ENCODE peak calls at places on chromosomes 3 and 15, in four cellular contexts. P is H9, L is neural progenitor cell, Q is HepG2. I is an unnamed sample.

GRCh38 chr15:90603893-90604292 is 74.2 kb downstream of the CRTC3 start:
- DNase-seq in Q (no peak), L (no peak), P (no peak), I (no peak)

GRCh38 chr15:29774900-29775299 is 47.4 kb downstream of the TJP1 start:
- DNase-seq in Q (peak; percentile 21), L (no peak), P (no peak), I (no peak)

GRCh38 chr15:40338041-40338657 is 2.6 kb downstream of the CCDC9B start:
- DNase-seq in P (peak; percentile 89), Q (peak; percentile 58), L (peak; percentile 88), I (peak; percentile 88)

GRCh38 chr3:171841620-171842000 is 1.5 kb upstream of the TMEM212 start:
- DNase-seq in L (no peak), Q (peak; percentile 42), P (no peak), I (no peak)

GRCh38 chr3:65914032-65914739 is 124.5 kb downstream of the MAGI1 start:
- DNase-seq in Q (no peak), P (no peak), L (peak; percentile 54), I (no peak)

GRCh38 chr3:40996827-40997710 is 202.2 kb upstream of the CTNNB1 start:
- DNase-seq in L (peak; percentile 21), Q (no peak), P (peak; percentile 62), I (peak; percentile 17)

GRCh38 chr3:152236741-152237140 is 32.0 kb upstream of the MBNL1 start:
- DNase-seq in P (no peak), Q (no peak), L (no peak), I (no peak)

GRCh38 chr3:160450846-160451245 is 1.3 kb upstream of the TRIM59 start:
- DNase-seq in Q (no peak), P (no peak), L (no peak), I (peak; percentile 92)

GRCh38 chr3:49880581-49881328 is 11.0 kb upstream of the CAMKV start:
- DNase-seq in P (peak; percentile 79), L (peak; percentile 87), Q (no peak), I (no peak)

GRCh38 chr3:3603351-3603750 is 195.9 kb upstream of the LRRN1 start:
- DNase-seq in Q (no peak), L (no peak), P (no peak), I (no peak)

GRCh38 chr15:76160426-76161152 is 100.8 kb downstream of the TMEM266 start:
- DNase-seq in Q (no peak), L (no peak), P (peak; percentile 27), I (peak; percentile 78)

GRCh38 chr15:91268510-91268909 is 168.5 kb downstream of the SV2B start:
- DNase-seq in P (peak; percentile 64), Q (no peak), L (peak; percentile 30), I (no peak)

GRCh38 chr3:7682822-7683229 is 818.8 kb upstream of the LMCD1 start:
- DNase-seq in P (no peak), L (no peak), Q (no peak), I (no peak)

GRCh38 chr3:44337253-44337652 is 1.3 kb upstream of the TCAIM start:
- DNase-seq in Q (no peak), P (peak; percentile 35), L (no peak), I (no peak)

GRCh38 chr15:77034620-77035467 is 36.1 kb downstream of the TSPAN3 start:
- DNase-seq in L (peak; percentile 61), Q (no peak), P (peak; percentile 58), I (peak; percentile 94)

GRCh38 chr15:99477745-99478525 is 87.8 kb upstream of the MEF2A start:
- DNase-seq in L (no peak), Q (no peak), P (no peak), I (no peak)

GRCh38 chr3:160695906-160696305 is 18.9 kb downstream of the ARL14 start:
- DNase-seq in Q (no peak), L (no peak), P (no peak), I (no peak)

GRCh38 chr3:112117826-112118571 is 15.0 kb downstream of the GCSAM start:
- DNase-seq in Q (no peak), L (peak; percentile 25), P (peak; percentile 37), I (no peak)

GRCh38 chr15:68612979-68613740 is 34.4 kb downstream of the CORO2B start:
- DNase-seq in P (no peak), L (peak; percentile 32), Q (no peak), I (no peak)

GRCh38 chr15:59273266-59273665 is 66.6 kb downstream of the LDHAL6B start:
- DNase-seq in Q (peak; percentile 18), P (no peak), L (no peak), I (no peak)

GRCh38 chr3:98732239-98733054 is 30.7 kb upstream of the ST3GAL6 start:
- DNase-seq in P (peak; percentile 72), Q (peak; percentile 82), L (peak; percentile 80), I (peak; percentile 88)

GRCh38 chr15:75981149-75981815 is 30.9 kb downstream of the NRG4 start:
- DNase-seq in L (no peak), Q (no peak), P (no peak), I (no peak)

GRCh38 chr3:36969540-36970432 is 23.1 kb downstream of the EPM2AIP1 start:
- DNase-seq in P (peak; percentile 60), L (peak; percentile 92), Q (peak; percentile 73), I (peak; percentile 94)

GRCh38 chr3:193768069-193768391 is 175.0 kb downstream of the OPA1 start:
- DNase-seq in P (no peak), Q (no peak), L (no peak), I (peak; percentile 92)

GRCh38 chr15:78425643-78426042 is 12.4 kb upstream of the IREB2 start:
- DNase-seq in P (no peak), Q (no peak), L (no peak), I (no peak)

GRCh38 chr3:135862361-135862760 is 103.2 kb upstream of the PPP2R3A start:
- DNase-seq in L (no peak), Q (no peak), P (no peak), I (no peak)

GRCh38 chr3:184423567-184423966 is 43.7 kb downstream of the CHRD start:
- DNase-seq in Q (no peak), L (no peak), P (no peak), I (no peak)

GRCh38 chr15:69526086-69526485 is 73.5 kb downstream of the RPLP1 start:
- DNase-seq in P (peak; percentile 5), Q (no peak), L (no peak), I (no peak)

GRCh38 chr15:89429986-89430385 is 66.4 kb downstream of the RHCG start:
- DNase-seq in P (no peak), L (no peak), Q (no peak), I (no peak)
- H3K27me3 ChIP-seq in P (peaks cover 2% of the 10 kb centered on the region), L (peaks cover 100% of the 10 kb centered on the region), Q (peaks cover 15% of the 10 kb centered on the region), I (peaks cover 75% of the 10 kb centered on the region)

DNA sequence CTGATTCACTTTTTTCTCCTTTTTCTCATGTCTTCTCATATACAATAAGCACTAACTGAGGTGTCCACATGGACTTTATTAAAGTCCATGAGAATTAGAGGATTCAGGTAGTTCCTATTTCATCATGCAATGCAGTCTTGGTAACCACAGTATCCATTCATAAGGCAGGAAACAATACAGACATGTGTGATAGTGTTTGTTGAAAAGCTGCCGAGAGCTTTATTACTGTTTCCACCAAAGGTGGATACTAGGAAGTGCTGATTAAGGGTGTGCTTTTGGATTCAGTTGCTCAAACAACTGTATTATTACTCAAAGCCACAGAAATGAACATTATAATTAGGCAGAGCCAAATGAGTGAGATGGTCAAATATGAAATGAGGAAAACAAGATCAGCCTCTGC is 5.3 kb downstream of the CASR start:
- DNase-seq in L (no peak), Q (no peak), P (no peak), I (no peak)
- H3K4me2 ChIP-seq in L (no peak overlapping the region), Q (no peak overlapping the region), P (no peak overlapping the region), I (no peak overlapping the region)

GRCh38 chr15:64521726-64522164 is 61.4 kb downstream of the ZNF609 start:
- DNase-seq in L (peak; percentile 62), P (peak; percentile 49), Q (peak; percentile 78), I (no peak)

GRCh38 chr15:64521201-64521600 is 60.8 kb downstream of the ZNF609 start:
- DNase-seq in Q (no peak), P (no peak), L (no peak), I (no peak)

GRCh38 chr15:64524778-64525177 is 64.4 kb downstream of the ZNF609 start:
- DNase-seq in L (no peak), P (no peak), Q (peak; percentile 30), I (no peak)

GRCh38 chr15:64522226-64522823 is 61.9 kb downstream of the ZNF609 start:
- DNase-seq in Q (no peak), P (no peak), L (no peak), I (no peak)

DNA sequence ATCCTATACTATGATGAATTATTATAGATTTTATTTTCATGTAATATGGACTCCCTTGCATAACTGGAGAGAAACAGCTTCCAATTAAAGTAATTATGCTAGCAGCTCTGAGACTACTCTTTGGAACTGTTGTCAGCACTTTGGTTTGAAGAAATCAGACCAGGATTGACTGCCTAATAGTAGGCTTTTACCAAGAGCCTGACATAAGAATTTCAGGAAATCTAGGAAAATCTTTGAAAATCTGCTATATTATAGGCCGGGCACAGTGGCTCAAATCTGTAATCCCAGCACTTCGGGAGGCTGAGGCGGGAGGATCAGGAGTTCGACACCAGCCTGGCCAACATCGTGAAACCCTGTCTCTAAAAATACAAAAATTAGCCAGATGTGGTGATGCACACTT is 62.9 kb downstream of the ZNF609 start:
- DNase-seq in Q (no peak), L (no peak), P (no peak), I (no peak)
- H4K20me1 ChIP-seq in Q (peaks cover 13% of the 10 kb centered on the region), L (peaks cover 98% of the 10 kb centered on the region), P (no peaks in the 10 kb centered on the region), I (peaks cover 32% of the 10 kb centered on the region)

GRCh38 chr3:14760185-14760584 is 58.6 kb upstream of the FGD5 start:
- DNase-seq in P (no peak), L (no peak), Q (no peak), I (peak; percentile 11)
- H3K27me3 ChIP-seq in P (no peaks in the 10 kb centered on the region), L (no peaks in the 10 kb centered on the region), Q (peaks cover 7% of the 10 kb centered on the region), I (no peaks in the 10 kb centered on the region)

GRCh38 chr3:179882322-179882721 is 154.4 kb downstream of the PEX5L start:
- DNase-seq in L (peak; percentile 86), P (peak; percentile 63), Q (no peak), I (no peak)
- H3K4me2 ChIP-seq in L (peak overlapping the region; percentile 70), P (no peak overlapping the region), Q (no peak overlapping the region), I (no peak overlapping the region)

GRCh38 chr3:170359178-170359704 is 1.7 kb downstream of the SKIL start:
- DNase-seq in L (no peak), P (no peak), Q (no peak), I (no peak)

GRCh38 chr3:170360476-170360875 is 3.0 kb downstream of the SKIL start:
- DNase-seq in Q (no peak), P (no peak), L (no peak), I (no peak)

GRCh38 chr3:170363471-170363994 is 6.0 kb downstream of the SKIL start:
- DNase-seq in Q (no peak), P (no peak), L (no peak), I (no peak)

GRCh38 chr3:170360916-170361315 is 3.4 kb downstream of the SKIL start:
- DNase-seq in Q (no peak), P (no peak), L (no peak), I (no peak)

DNA sequence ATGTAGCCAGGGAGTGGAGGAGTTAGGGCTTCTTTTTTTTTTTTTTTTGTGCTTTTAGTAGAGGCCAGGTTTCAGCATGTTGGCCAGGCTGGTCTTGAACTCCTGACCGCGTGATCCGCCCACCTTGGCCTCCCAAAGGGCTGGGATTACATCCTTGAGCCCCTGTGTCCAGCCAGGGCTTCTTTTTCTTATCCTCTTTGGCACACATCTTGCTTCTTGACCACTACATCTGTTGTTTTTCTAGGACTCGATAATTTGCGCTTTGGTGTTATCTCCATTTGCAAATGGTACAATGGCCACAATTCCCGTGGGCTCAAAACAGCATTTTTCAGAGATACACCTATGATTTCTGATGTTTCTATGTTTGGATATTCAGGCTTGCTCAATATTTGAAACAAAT is 4.2 kb downstream of the SKIL start:
- DNase-seq in Q (no peak), L (no peak), P (no peak), I (no peak)
- H4K20me1 ChIP-seq in Q (no peaks in the 10 kb centered on the region), L (no peaks in the 10 kb centered on the region), P (no peaks in the 10 kb centered on the region), I (peaks cover 35% of the 10 kb centered on the region)

I was measured in osteoblast.